ENCODE peak calls at places on chromosomes 1 and 21, in four cellular contexts. X, L, E and Q are unnamed samples. For H3K4me1, the result is how much of the 10 kb centered on the place peaks cover.

GRCh38 chr1:82227696-82228095 is 427.0 kb downstream of the ADGRL2 start:
- DNase-seq in X (no peak), L (no peak), E (no peak), Q (no peak)

GRCh38 chr1:237394263-237394662 is 352.3 kb downstream of the RYR2 start:
- DNase-seq in X (no peak), L (no peak), E (no peak), Q (no peak)

GRCh38 chr21:17428484-17428869 is 84.4 kb upstream of the CXADR start:
- DNase-seq in X (no peak), L (no peak), E (no peak), Q (no peak)

GRCh38 chr21:21000576-21001175 is 2.5 kb downstream of the NCAM2 start:
- DNase-seq in X (no peak), L (no peak), E (no peak), Q (no peak)

GRCh38 chr1:22139066-22139594 is 3.8 kb downstream of the WNT4 start:
- DNase-seq in X (no peak), L (no peak), E (no peak), Q (no peak)

GRCh38 chr21:37639756-37640155 is 273.2 kb downstream of the DYRK1A start:
- DNase-seq in X (no peak), L (no peak), E (no peak), Q (no peak)

GRCh38 chr1:112849967-112850641 is 105.9 kb downstream of the SLC16A1 start:
- DNase-seq in X (no peak), L (no peak), E (no peak), Q (no peak)

GRCh38 chr1:245585252-245585959 is 430.6 kb downstream of the KIF26B start:
- DNase-seq in X (no peak), L (no peak), E (no peak), Q (no peak)

GRCh38 chr1:167430134-167430848 is 88.0 kb downstream of the CD247 start:
- DNase-seq in X (no peak), L (no peak), E (no peak), Q (no peak)

GRCh38 chr1:109498161-109498801 is 4.4 kb downstream of the CYB561D1 start:
- DNase-seq in X (peak), L (no peak), E (peak), Q (no peak)

GRCh38 chr1:21665711-21666571 is 3.2 kb downstream of the RAP1GAP start:
- DNase-seq in X (peak), L (no peak), E (no peak), Q (no peak)

GRCh38 chr1:169110265-169110664 is 3.8 kb downstream of the ATP1B1 start:
- DNase-seq in X (no peak), L (no peak), E (no peak), Q (no peak)

GRCh38 chr1:240526321-240526720 is 85.6 kb downstream of the GREM2 start:
- DNase-seq in X (no peak), L (no peak), E (peak), Q (no peak)

GRCh38 chr1:197444754-197445153 is 176.7 kb downstream of the CRB1 start:
- DNase-seq in X (no peak), L (no peak), E (no peak), Q (no peak)

GRCh38 chr1:183845681-183846080 is 40.8 kb downstream of the RGL1 start:
- DNase-seq in X (no peak), L (no peak), E (no peak), Q (peak)

GRCh38 chr21:16908087-16908486 is 604.8 kb upstream of the CXADR start:
- DNase-seq in X (no peak), L (no peak), E (no peak), Q (no peak)

GRCh38 chr1:235513495-235514366 is 9.5 kb upstream of the B3GALNT2 start:
- DNase-seq in X (no peak), L (no peak), E (peak), Q (no peak)

GRCh38 chr1:33612877-33613487 is 140.5 kb downstream of the ZSCAN20 start:
- DNase-seq in X (no peak), L (no peak), E (peak), Q (peak)

GRCh38 chr1:37429038-37429437 is 45.3 kb upstream of the ZC3H12A start:
- DNase-seq in X (no peak), L (no peak), E (no peak), Q (no peak)

GRCh38 chr1:162369571-162369970 is 7.1 kb downstream of the SPATA46 start:
- DNase-seq in X (no peak), L (no peak), E (no peak), Q (no peak)

GRCh38 chr1:109404838-109405237 is 7.1 kb upstream of the SORT1 start:
- DNase-seq in X (no peak), L (no peak), E (no peak), Q (no peak)

GRCh38 chr1:25608488-25609178 is 8.0 kb upstream of the MAN1C1 start:
- DNase-seq in X (peak), L (peak), E (peak), Q (peak)

GRCh38 chr1:2025491-2025981 is 6.4 kb downstream of the GABRD start:
- DNase-seq in X (no peak), L (no peak), E (no peak), Q (no peak)

GRCh38 chr1:173502104-173502503 is 25.0 kb downstream of the PRDX6 start:
- DNase-seq in X (no peak), L (no peak), E (no peak), Q (no peak)

GRCh38 chr1:67590329-67590728 is 94.7 kb upstream of the GADD45A start:
- DNase-seq in X (no peak), L (no peak), E (peak), Q (no peak)

GRCh38 chr21:25806053-25806452 is 71.3 kb downstream of the GABPA start:
- DNase-seq in X (no peak), L (no peak), E (no peak), Q (no peak)

GRCh38 chr1:78497196-78497595 is 6.4 kb downstream of the PTGFR start:
- DNase-seq in X (no peak), L (no peak), E (no peak), Q (peak)

GRCh38 chr1:14543191-14543849 is 55.2 kb upstream of the KAZN start:
- DNase-seq in X (no peak), L (no peak), E (no peak), Q (no peak)

GRCh38 chr1:79044974-79045650 is 38.6 kb upstream of the ADGRL4 start:
- DNase-seq in X (peak), L (no peak), E (peak), Q (peak)

GRCh38 chr1:224380003-224380402 is 23.3 kb downstream of the CNIH4 start:
- DNase-seq in X (no peak), L (no peak), E (no peak), Q (no peak)

GRCh38 chr1:150613061-150613920 is 16.1 kb downstream of the ENSA start:
- DNase-seq in X (no peak), L (peak), E (no peak), Q (no peak)
- H3K4me1 ChIP-seq in X (under half), L (half or more), E (under half), Q (under half)

DNA sequence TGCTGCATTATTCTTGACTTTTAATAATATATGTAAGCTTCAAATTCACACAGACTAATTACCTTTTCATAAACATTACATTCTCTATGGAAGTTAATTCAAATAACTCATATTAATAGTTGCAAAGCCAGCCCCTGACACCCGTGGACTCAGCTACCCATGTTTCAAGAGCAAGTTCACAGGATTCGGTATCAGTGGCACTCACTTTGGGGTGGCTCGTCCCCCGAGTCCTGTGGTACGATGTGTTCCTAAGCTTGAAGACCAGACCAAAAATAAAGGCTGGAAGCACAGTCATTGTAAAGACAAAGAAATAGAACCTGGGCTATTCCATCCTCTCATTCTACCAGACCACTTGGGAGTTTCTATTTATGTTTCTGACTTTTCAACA is 70.9 kb downstream of the ITPKB start:
- DNase-seq in X (peak), L (no peak), E (no peak), Q (no peak)
- H3K4me1 ChIP-seq in X (under half), L (half or more), E (under half), Q (half or more)

GRCh38 chr21:35458406-35458805 is 409.3 kb upstream of the RUNX1 start:
- DNase-seq in X (no peak), L (no peak), E (no peak), Q (no peak)

GRCh38 chr21:35461700-35462099 is 412.6 kb upstream of the RUNX1 start:
- DNase-seq in X (no peak), L (no peak), E (no peak), Q (no peak)

GRCh38 chr21:35465750-35466149 is 416.6 kb upstream of the RUNX1 start:
- DNase-seq in X (no peak), L (no peak), E (no peak), Q (no peak)

GRCh38 chr21:35457097-35457496 is 408.0 kb upstream of the RUNX1 start:
- DNase-seq in X (no peak), L (no peak), E (no peak), Q (no peak)

GRCh38 chr21:35460441-35460840 is 411.3 kb upstream of the RUNX1 start:
- DNase-seq in X (no peak), L (no peak), E (no peak), Q (no peak)
- H3K4me1 ChIP-seq in X (under half), L (under half), E (under half), Q (under half)

GRCh38 chr21:45413922-45414321 is 9.0 kb downstream of the COL18A1 start:
- DNase-seq in X (peak), L (no peak), E (no peak), Q (no peak)

GRCh38 chr21:45412491-45412890 is 7.5 kb downstream of the COL18A1 start:
- DNase-seq in X (peak), L (no peak), E (no peak), Q (no peak)

GRCh38 chr21:45411810-45412206 is 6.8 kb downstream of the COL18A1 start:
- DNase-seq in X (no peak), L (no peak), E (no peak), Q (no peak)

GRCh38 chr21:45414396-45415187 is 9.6 kb downstream of the COL18A1 start:
- DNase-seq in X (peak), L (no peak), E (no peak), Q (no peak)

DNA sequence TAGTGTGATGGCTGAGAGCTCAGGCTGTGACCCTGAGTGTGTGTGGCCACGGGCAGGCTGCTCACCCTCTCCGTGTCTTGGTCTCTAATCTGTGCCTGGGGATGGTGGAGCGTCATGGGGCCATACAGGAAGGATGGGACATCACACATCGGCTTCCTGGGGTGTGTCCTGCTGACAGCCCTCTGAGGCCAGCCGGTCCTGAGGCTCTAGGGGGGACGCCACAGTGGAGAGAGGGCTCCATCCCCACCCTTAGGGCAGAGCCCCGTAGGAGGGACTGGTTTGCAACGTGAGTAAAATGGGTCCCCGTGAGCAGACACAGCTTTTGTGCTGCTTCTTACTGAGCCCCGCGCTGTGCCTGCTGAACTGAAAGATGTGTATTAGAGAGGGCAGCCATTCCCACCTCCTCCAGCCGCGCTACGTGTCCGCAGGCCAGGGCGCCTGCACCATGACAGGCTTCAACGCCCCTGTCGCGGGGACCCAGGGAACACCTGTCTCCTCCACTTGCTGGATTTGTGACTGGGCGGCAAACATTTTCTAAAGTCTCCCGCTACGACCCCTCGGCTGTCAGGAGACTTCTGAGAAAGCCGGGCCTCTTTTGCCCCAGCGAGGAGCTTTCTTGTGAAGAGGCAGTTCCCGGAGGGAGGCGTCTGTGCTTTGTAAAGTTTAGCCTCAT is 8.1 kb downstream of the COL18A1 start:
- DNase-seq in X (peak), L (no peak), E (peak), Q (no peak)
- H3K4me1 ChIP-seq in X (under half), L (under half), E (half or more), Q (under half)

DNA sequence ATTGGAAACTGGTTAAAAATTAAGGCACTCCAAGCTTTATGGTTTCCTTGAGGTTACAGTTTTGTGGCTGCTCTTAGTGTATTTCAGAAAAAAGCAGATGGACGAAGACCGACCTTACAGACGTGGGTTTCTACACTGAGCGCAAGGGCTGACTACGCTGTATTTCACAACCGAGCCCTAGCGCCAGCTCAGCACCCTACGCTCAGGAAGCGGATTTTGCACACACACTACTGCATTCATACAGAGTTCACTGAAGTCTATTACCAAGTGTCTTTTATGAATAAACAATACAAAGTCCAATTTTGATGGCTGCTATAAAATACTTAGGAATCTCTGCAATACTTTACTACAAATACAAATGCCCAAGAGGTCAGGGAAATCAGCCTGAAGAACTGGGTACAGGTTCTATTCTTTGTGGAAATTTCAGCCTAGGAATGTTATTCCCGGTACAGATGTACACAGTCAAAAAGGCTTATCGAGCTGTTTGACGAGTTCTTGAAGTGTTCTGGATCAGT is 23.8 kb downstream of the PTTG1IP start:
- DNase-seq in X (no peak), L (no peak), E (no peak), Q (no peak)
- H3K4me1 ChIP-seq in X (under half), L (half or more), E (under half), Q (under half)